ENCODE peak calls at places on chromosomes 7 and 10, in ten cellular contexts. One of them, this sample, is unnamed.

GRCh38 chr10:103695584-103696005 is 159.8 kb downstream of the SH3PXD2A start:
- DNase-seq in body of pancreas: no peak
- DNase-seq in AG09319: no peak
- DNase-seq in RWPE1: no peak
- DNase-seq in thoracic aorta: no peak
- DNase-seq in fibroblast of the aortic adventitia: peak; percentile 92
- DNase-seq in AG04450: no peak
- DNase-seq in GM12865: peak; percentile 39
- DNase-seq in mammary epithelial cell: no peak
- DNase-seq in endodermal cell: no peak
- DNase-seq in this sample: no peak

GRCh38 chr10:79298403-79299244 is 48.6 kb upstream of the PPIF start:
- DNase-seq in body of pancreas: no peak
- DNase-seq in AG09319: peak; percentile 84
- DNase-seq in RWPE1: peak; percentile 96
- DNase-seq in thoracic aorta: peak; percentile 82
- DNase-seq in fibroblast of the aortic adventitia: peak; percentile 94
- DNase-seq in AG04450: peak; percentile 91
- DNase-seq in GM12865: no peak
- DNase-seq in mammary epithelial cell: peak; percentile 90
- DNase-seq in endodermal cell: no peak
- DNase-seq in this sample: peak; percentile 84

GRCh38 chr7:50418526-50418925 is 31.6 kb downstream of the FIGNL1 start:
- DNase-seq in body of pancreas: no peak
- DNase-seq in AG09319: no peak
- DNase-seq in RWPE1: no peak
- DNase-seq in thoracic aorta: no peak
- DNase-seq in fibroblast of the aortic adventitia: no peak
- DNase-seq in AG04450: no peak
- DNase-seq in GM12865: no peak
- DNase-seq in mammary epithelial cell: no peak
- DNase-seq in endodermal cell: peak; percentile 65
- DNase-seq in this sample: no peak

GRCh38 chr10:118908487-118909280 is 120.8 kb upstream of the NANOS1 start:
- DNase-seq in body of pancreas: no peak
- DNase-seq in AG09319: no peak
- DNase-seq in RWPE1: no peak
- DNase-seq in thoracic aorta: no peak
- DNase-seq in fibroblast of the aortic adventitia: peak; percentile 15
- DNase-seq in AG04450: no peak
- DNase-seq in GM12865: no peak
- DNase-seq in mammary epithelial cell: no peak
- DNase-seq in endodermal cell: no peak
- DNase-seq in this sample: no peak

GRCh38 chr10:63707254-63707910 is 186.2 kb downstream of the REEP3 start:
- DNase-seq in body of pancreas: peak; percentile 28
- DNase-seq in AG09319: peak; percentile 89
- DNase-seq in RWPE1: peak; percentile 88
- DNase-seq in thoracic aorta: no peak
- DNase-seq in fibroblast of the aortic adventitia: peak; percentile 99
- DNase-seq in AG04450: peak; percentile 94
- DNase-seq in GM12865: peak; percentile 73
- DNase-seq in mammary epithelial cell: peak; percentile 99
- DNase-seq in endodermal cell: no peak
- DNase-seq in this sample: peak; percentile 51

GRCh38 chr7:2116903-2117680 is 115.7 kb downstream of the MAD1L1 start:
- DNase-seq in body of pancreas: no peak
- DNase-seq in AG09319: no peak
- DNase-seq in RWPE1: no peak
- DNase-seq in thoracic aorta: no peak
- DNase-seq in fibroblast of the aortic adventitia: peak; percentile 50
- DNase-seq in AG04450: no peak
- DNase-seq in GM12865: no peak
- DNase-seq in mammary epithelial cell: peak; percentile 16
- DNase-seq in endodermal cell: no peak
- DNase-seq in this sample: no peak

GRCh38 chr7:45663167-45663921 is 89.2 kb downstream of the ADCY1 start:
- DNase-seq in body of pancreas: peak; percentile 66
- DNase-seq in AG09319: no peak
- DNase-seq in RWPE1: peak; percentile 30
- DNase-seq in thoracic aorta: no peak
- DNase-seq in fibroblast of the aortic adventitia: peak; percentile 16
- DNase-seq in AG04450: no peak
- DNase-seq in GM12865: no peak
- DNase-seq in mammary epithelial cell: no peak
- DNase-seq in endodermal cell: peak; percentile 87
- DNase-seq in this sample: peak; percentile 43

GRCh38 chr7:80134536-80135305 is at the start of gene GNAI1:
- DNase-seq in body of pancreas: peak; percentile 65
- DNase-seq in AG09319: peak; percentile 57
- DNase-seq in RWPE1: peak; percentile 86
- DNase-seq in thoracic aorta: no peak
- DNase-seq in fibroblast of the aortic adventitia: peak; percentile 87
- DNase-seq in AG04450: no peak
- DNase-seq in GM12865: peak; percentile 16
- DNase-seq in mammary epithelial cell: peak; percentile 94
- DNase-seq in endodermal cell: peak; percentile 93
- DNase-seq in this sample: peak; percentile 50

GRCh38 chr7:86991844-86992243 is 67.6 kb downstream of the ELAPOR2 start:
- DNase-seq in body of pancreas: no peak
- DNase-seq in AG09319: no peak
- DNase-seq in RWPE1: no peak
- DNase-seq in thoracic aorta: no peak
- DNase-seq in fibroblast of the aortic adventitia: peak; percentile 27
- DNase-seq in AG04450: no peak
- DNase-seq in GM12865: no peak
- DNase-seq in mammary epithelial cell: no peak
- DNase-seq in endodermal cell: no peak
- DNase-seq in this sample: no peak

GRCh38 chr7:134368851-134369533 is 52.3 kb upstream of the SLC35B4 start:
- DNase-seq in body of pancreas: peak; percentile 41
- DNase-seq in AG09319: peak; percentile 52
- DNase-seq in RWPE1: peak; percentile 54
- DNase-seq in thoracic aorta: no peak
- DNase-seq in fibroblast of the aortic adventitia: peak; percentile 98
- DNase-seq in AG04450: peak; percentile 23
- DNase-seq in GM12865: no peak
- DNase-seq in mammary epithelial cell: peak; percentile 74
- DNase-seq in endodermal cell: no peak
- DNase-seq in this sample: no peak

GRCh38 chr10:119567978-119568377 is 25.5 kb upstream of the RGS10 start:
- DNase-seq in body of pancreas: no peak
- DNase-seq in AG09319: no peak
- DNase-seq in RWPE1: no peak
- DNase-seq in thoracic aorta: no peak
- DNase-seq in fibroblast of the aortic adventitia: no peak
- DNase-seq in AG04450: no peak
- DNase-seq in GM12865: peak; percentile 32
- DNase-seq in mammary epithelial cell: no peak
- DNase-seq in endodermal cell: no peak
- DNase-seq in this sample: no peak

DNA sequence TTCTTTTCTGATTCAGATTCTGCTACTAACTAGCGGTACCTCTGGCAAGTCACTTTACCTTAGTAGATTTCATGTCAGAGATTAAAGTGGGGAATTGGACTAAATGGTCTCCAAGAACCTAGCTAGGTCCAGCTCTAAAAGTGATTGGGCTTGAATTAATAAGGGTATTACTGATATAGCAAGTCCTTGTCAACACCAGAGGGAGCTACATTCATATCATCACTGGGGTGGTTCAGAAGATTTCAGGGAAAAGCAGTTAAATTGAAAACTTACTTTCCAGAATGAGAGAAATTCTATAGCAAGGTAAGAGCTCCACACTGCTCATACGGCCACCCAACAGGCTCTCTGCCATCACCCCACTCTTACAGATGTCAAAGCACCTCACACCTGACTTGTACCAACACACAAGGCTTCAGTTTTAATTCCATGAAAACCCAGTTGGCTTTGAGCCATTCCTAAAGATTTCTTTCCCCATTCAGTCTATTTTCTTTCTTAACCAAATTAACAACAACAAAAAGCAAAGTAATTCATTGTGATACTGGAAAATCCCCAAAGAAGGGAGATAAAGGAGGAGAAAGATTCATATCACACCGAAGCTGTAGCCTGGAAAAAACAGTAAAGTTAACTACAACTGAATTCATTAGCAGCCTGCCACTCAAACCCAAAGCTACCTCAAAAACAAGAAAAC is 38.0 kb upstream of the SPOCK2 start:
- DNase-seq in body of pancreas: no peak
- DNase-seq in AG09319: no peak
- DNase-seq in RWPE1: peak; percentile 64
- DNase-seq in thoracic aorta: no peak
- DNase-seq in fibroblast of the aortic adventitia: peak; percentile 73
- DNase-seq in AG04450: peak; percentile 10
- DNase-seq in GM12865: peak; percentile 52
- DNase-seq in mammary epithelial cell: peak; percentile 25
- DNase-seq in endodermal cell: no peak
- DNase-seq in this sample: no peak
- TF ChIP-seq CTCF in body of pancreas: peak; percentile 64
- TF ChIP-seq CTCF in AG09319: peak; percentile 50
- TF ChIP-seq CTCF in RWPE1: no peak
- TF ChIP-seq CTCF in thoracic aorta: no peak
- TF ChIP-seq CTCF in fibroblast of the aortic adventitia: peak; percentile 47
- TF ChIP-seq CTCF in AG04450: peak; percentile 59
- TF ChIP-seq CTCF in GM12865: peak; percentile 23
- TF ChIP-seq CTCF in mammary epithelial cell: peak; percentile 51
- TF ChIP-seq CTCF in endodermal cell: peak; percentile 71
- TF ChIP-seq CTCF in this sample: peak; percentile 28

GRCh38 chr10:132921818-132922807 is 20.3 kb downstream of the CFAP46 start:
- DNase-seq in body of pancreas: no peak
- DNase-seq in AG09319: no peak
- DNase-seq in RWPE1: no peak
- DNase-seq in thoracic aorta: no peak
- DNase-seq in fibroblast of the aortic adventitia: no peak
- DNase-seq in AG04450: no peak
- DNase-seq in GM12865: no peak
- DNase-seq in mammary epithelial cell: no peak
- DNase-seq in endodermal cell: no peak
- DNase-seq in this sample: no peak

GRCh38 chr10:132921086-132921485 is 21.3 kb downstream of the CFAP46 start:
- DNase-seq in body of pancreas: no peak
- DNase-seq in AG09319: no peak
- DNase-seq in RWPE1: no peak
- DNase-seq in thoracic aorta: no peak
- DNase-seq in fibroblast of the aortic adventitia: no peak
- DNase-seq in AG04450: no peak
- DNase-seq in GM12865: no peak
- DNase-seq in mammary epithelial cell: no peak
- DNase-seq in endodermal cell: no peak
- DNase-seq in this sample: no peak

GRCh38 chr10:132919374-132920100 is 22.8 kb downstream of the CFAP46 start:
- DNase-seq in body of pancreas: no peak
- DNase-seq in AG09319: no peak
- DNase-seq in RWPE1: no peak
- DNase-seq in thoracic aorta: no peak
- DNase-seq in fibroblast of the aortic adventitia: no peak
- DNase-seq in AG04450: no peak
- DNase-seq in GM12865: no peak
- DNase-seq in mammary epithelial cell: no peak
- DNase-seq in endodermal cell: no peak
- DNase-seq in this sample: no peak

GRCh38 chr10:132918617-132919373 is 23.6 kb downstream of the CFAP46 start:
- DNase-seq in body of pancreas: no peak
- DNase-seq in AG09319: no peak
- DNase-seq in RWPE1: no peak
- DNase-seq in thoracic aorta: no peak
- DNase-seq in fibroblast of the aortic adventitia: no peak
- DNase-seq in AG04450: no peak
- DNase-seq in GM12865: no peak
- DNase-seq in mammary epithelial cell: no peak
- DNase-seq in endodermal cell: no peak
- DNase-seq in this sample: no peak

DNA sequence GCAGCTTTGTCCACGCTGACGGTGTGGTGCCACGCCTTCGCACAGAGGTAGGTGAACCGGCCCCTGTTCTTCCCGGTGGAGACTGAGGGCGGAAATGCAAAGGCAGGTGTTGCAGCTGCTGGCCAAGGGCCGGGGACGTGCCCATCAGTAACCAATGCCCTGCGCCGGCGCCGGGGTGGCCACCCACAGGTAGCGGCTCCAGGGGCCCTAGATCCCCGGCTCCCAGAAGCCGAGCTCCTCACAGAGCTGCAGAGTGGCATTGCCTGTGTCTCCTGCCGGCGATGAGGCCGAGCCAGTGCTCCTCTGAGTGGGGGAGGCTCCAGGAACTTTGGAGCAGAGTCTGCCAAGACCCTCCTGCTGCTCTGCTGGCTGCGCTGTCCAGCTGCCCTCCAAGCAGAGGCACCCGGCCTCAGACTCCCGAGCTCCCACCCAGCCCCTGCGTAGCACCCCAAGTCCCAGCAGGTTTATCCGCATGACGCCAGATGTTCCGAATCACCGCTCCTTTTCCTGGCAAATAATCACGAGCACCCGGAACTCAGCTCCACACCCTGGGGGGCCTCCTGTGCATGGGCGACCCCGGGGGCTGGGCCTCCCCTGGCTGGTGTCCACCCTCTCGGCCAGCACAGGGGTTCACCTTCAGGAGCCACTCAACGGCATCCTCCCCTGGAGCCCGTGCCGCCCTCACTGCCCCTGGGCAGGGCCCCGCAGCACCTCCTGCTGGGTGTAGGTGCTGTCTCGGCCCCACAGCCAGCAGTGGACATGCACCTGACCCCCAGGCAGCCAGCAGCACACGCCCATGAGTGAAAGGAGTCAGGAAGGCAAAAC is 22.1 kb downstream of the CFAP46 start:
- DNase-seq in body of pancreas: no peak
- DNase-seq in AG09319: no peak
- DNase-seq in RWPE1: no peak
- DNase-seq in thoracic aorta: no peak
- DNase-seq in fibroblast of the aortic adventitia: no peak
- DNase-seq in AG04450: no peak
- DNase-seq in GM12865: no peak
- DNase-seq in mammary epithelial cell: no peak
- DNase-seq in endodermal cell: no peak
- DNase-seq in this sample: no peak
- TF ChIP-seq CTCF in body of pancreas: no peak
- TF ChIP-seq CTCF in AG09319: no peak
- TF ChIP-seq CTCF in RWPE1: no peak
- TF ChIP-seq CTCF in thoracic aorta: no peak
- TF ChIP-seq CTCF in fibroblast of the aortic adventitia: no peak
- TF ChIP-seq CTCF in AG04450: no peak
- TF ChIP-seq CTCF in GM12865: no peak
- TF ChIP-seq CTCF in mammary epithelial cell: no peak
- TF ChIP-seq CTCF in endodermal cell: no peak
- TF ChIP-seq CTCF in this sample: no peak

GRCh38 chr10:93821051-93821772 is 63.5 kb downstream of the LGI1 start:
- DNase-seq in body of pancreas: no peak
- DNase-seq in AG09319: no peak
- DNase-seq in RWPE1: peak; percentile 25
- DNase-seq in thoracic aorta: no peak
- DNase-seq in fibroblast of the aortic adventitia: peak; percentile 71
- DNase-seq in AG04450: no peak
- DNase-seq in GM12865: peak; percentile 41
- DNase-seq in mammary epithelial cell: peak; percentile 20
- DNase-seq in endodermal cell: no peak
- DNase-seq in this sample: no peak
- TF ChIP-seq CTCF in body of pancreas: peak; percentile 71
- TF ChIP-seq CTCF in AG09319: peak; percentile 32
- TF ChIP-seq CTCF in RWPE1: no peak
- TF ChIP-seq CTCF in thoracic aorta: no peak
- TF ChIP-seq CTCF in fibroblast of the aortic adventitia: peak; percentile 51
- TF ChIP-seq CTCF in AG04450: peak; percentile 53
- TF ChIP-seq CTCF in GM12865: peak; percentile 29
- TF ChIP-seq CTCF in mammary epithelial cell: peak; percentile 52
- TF ChIP-seq CTCF in endodermal cell: peak; percentile 88
- TF ChIP-seq CTCF in this sample: no peak

GRCh38 chr7:51455086-51455485 is 138.5 kb upstream of the COBL start:
- DNase-seq in body of pancreas: no peak
- DNase-seq in AG09319: no peak
- DNase-seq in RWPE1: no peak
- DNase-seq in thoracic aorta: no peak
- DNase-seq in fibroblast of the aortic adventitia: no peak
- DNase-seq in AG04450: no peak
- DNase-seq in GM12865: no peak
- DNase-seq in mammary epithelial cell: no peak
- DNase-seq in endodermal cell: no peak
- DNase-seq in this sample: no peak
- TF ChIP-seq CTCF in body of pancreas: no peak
- TF ChIP-seq CTCF in AG09319: no peak
- TF ChIP-seq CTCF in RWPE1: no peak
- TF ChIP-seq CTCF in thoracic aorta: no peak
- TF ChIP-seq CTCF in fibroblast of the aortic adventitia: no peak
- TF ChIP-seq CTCF in AG04450: no peak
- TF ChIP-seq CTCF in GM12865: no peak
- TF ChIP-seq CTCF in mammary epithelial cell: no peak
- TF ChIP-seq CTCF in endodermal cell: peak; percentile 35
- TF ChIP-seq CTCF in this sample: no peak

This sample was measured in activated CD8-positive, alpha-beta T cell treated with anti-CD3 and anti-CD28 coated beads for 36 hours.